ENCODE peak calls at places on chromosomes 12 and 14, in six cellular contexts. One of them, this sample, is unnamed.

GRCh38 chr14:61609885-61610284 is 85.4 kb upstream of the HIF1A start:
- DNase-seq in fibroblast of lung: peak
- DNase-seq in transverse colon: no peak
- DNase-seq in epithelial cell of proximal tubule: no peak
- DNase-seq in stomach: no peak
- DNase-seq in breast epithelium: no peak
- DNase-seq in this sample: peak

GRCh38 chr14:55074662-55075061 is 23.2 kb downstream of the MAPK1IP1L start:
- DNase-seq in fibroblast of lung: peak
- DNase-seq in transverse colon: no peak
- DNase-seq in epithelial cell of proximal tubule: no peak
- DNase-seq in stomach: no peak
- DNase-seq in breast epithelium: peak
- DNase-seq in this sample: peak

GRCh38 chr14:96501383-96501745 is 818 bp upstream of the PAPOLA start:
- DNase-seq in fibroblast of lung: no peak
- DNase-seq in transverse colon: no peak
- DNase-seq in epithelial cell of proximal tubule: no peak
- DNase-seq in stomach: no peak
- DNase-seq in breast epithelium: no peak
- DNase-seq in this sample: peak

GRCh38 chr14:89378119-89378518 is 38.9 kb downstream of the FOXN3 start:
- DNase-seq in fibroblast of lung: peak
- DNase-seq in transverse colon: no peak
- DNase-seq in epithelial cell of proximal tubule: peak
- DNase-seq in stomach: no peak
- DNase-seq in breast epithelium: no peak
- DNase-seq in this sample: peak

GRCh38 chr12:45655186-45655585 is 74.3 kb upstream of the ARID2 start:
- DNase-seq in fibroblast of lung: no peak
- DNase-seq in transverse colon: peak
- DNase-seq in epithelial cell of proximal tubule: no peak
- DNase-seq in stomach: no peak
- DNase-seq in breast epithelium: no peak
- DNase-seq in this sample: peak

GRCh38 chr12:26340649-26341048 is 145.3 kb downstream of the SSPN start:
- DNase-seq in fibroblast of lung: no peak
- DNase-seq in transverse colon: peak
- DNase-seq in epithelial cell of proximal tubule: no peak
- DNase-seq in stomach: no peak
- DNase-seq in breast epithelium: no peak
- DNase-seq in this sample: no peak

GRCh38 chr12:39798429-39798828 is 178.8 kb upstream of the ABCD2 start:
- DNase-seq in fibroblast of lung: no peak
- DNase-seq in transverse colon: no peak
- DNase-seq in epithelial cell of proximal tubule: no peak
- DNase-seq in stomach: no peak
- DNase-seq in breast epithelium: no peak
- DNase-seq in this sample: no peak

GRCh38 chr14:104132981-104133380 is 5.4 kb upstream of the KIF26A start:
- DNase-seq in fibroblast of lung: no peak
- DNase-seq in transverse colon: no peak
- DNase-seq in epithelial cell of proximal tubule: no peak
- DNase-seq in stomach: no peak
- DNase-seq in breast epithelium: no peak
- DNase-seq in this sample: no peak

GRCh38 chr14:104546021-104546491 is 33.5 kb upstream of the C14orf180 start:
- DNase-seq in fibroblast of lung: no peak
- DNase-seq in transverse colon: no peak
- DNase-seq in epithelial cell of proximal tubule: no peak
- DNase-seq in stomach: no peak
- DNase-seq in breast epithelium: no peak
- DNase-seq in this sample: no peak

GRCh38 chr12:62744551-62744950 is 190.4 kb downstream of the PPM1H start:
- DNase-seq in fibroblast of lung: no peak
- DNase-seq in transverse colon: no peak
- DNase-seq in epithelial cell of proximal tubule: no peak
- DNase-seq in stomach: no peak
- DNase-seq in breast epithelium: no peak
- DNase-seq in this sample: no peak

GRCh38 chr12:124510301-124510970 is 57.0 kb downstream of the NCOR2 start:
- DNase-seq in fibroblast of lung: no peak
- DNase-seq in transverse colon: peak
- DNase-seq in epithelial cell of proximal tubule: no peak
- DNase-seq in stomach: peak
- DNase-seq in breast epithelium: peak
- DNase-seq in this sample: peak

GRCh38 chr12:106986135-106986534 is 811 bp downstream of the MTERF2 start:
- DNase-seq in fibroblast of lung: no peak
- DNase-seq in transverse colon: no peak
- DNase-seq in epithelial cell of proximal tubule: no peak
- DNase-seq in stomach: no peak
- DNase-seq in breast epithelium: no peak
- DNase-seq in this sample: no peak

GRCh38 chr12:127293507-127294310 is 973.3 kb upstream of the TMEM132C start:
- DNase-seq in fibroblast of lung: peak
- DNase-seq in transverse colon: peak
- DNase-seq in epithelial cell of proximal tubule: no peak
- DNase-seq in stomach: peak
- DNase-seq in breast epithelium: no peak
- DNase-seq in this sample: peak

GRCh38 chr14:104395276-104395675 is 184.3 kb upstream of the C14orf180 start:
- DNase-seq in fibroblast of lung: no peak
- DNase-seq in transverse colon: no peak
- DNase-seq in epithelial cell of proximal tubule: no peak
- DNase-seq in stomach: peak
- DNase-seq in breast epithelium: no peak
- DNase-seq in this sample: no peak

DNA sequence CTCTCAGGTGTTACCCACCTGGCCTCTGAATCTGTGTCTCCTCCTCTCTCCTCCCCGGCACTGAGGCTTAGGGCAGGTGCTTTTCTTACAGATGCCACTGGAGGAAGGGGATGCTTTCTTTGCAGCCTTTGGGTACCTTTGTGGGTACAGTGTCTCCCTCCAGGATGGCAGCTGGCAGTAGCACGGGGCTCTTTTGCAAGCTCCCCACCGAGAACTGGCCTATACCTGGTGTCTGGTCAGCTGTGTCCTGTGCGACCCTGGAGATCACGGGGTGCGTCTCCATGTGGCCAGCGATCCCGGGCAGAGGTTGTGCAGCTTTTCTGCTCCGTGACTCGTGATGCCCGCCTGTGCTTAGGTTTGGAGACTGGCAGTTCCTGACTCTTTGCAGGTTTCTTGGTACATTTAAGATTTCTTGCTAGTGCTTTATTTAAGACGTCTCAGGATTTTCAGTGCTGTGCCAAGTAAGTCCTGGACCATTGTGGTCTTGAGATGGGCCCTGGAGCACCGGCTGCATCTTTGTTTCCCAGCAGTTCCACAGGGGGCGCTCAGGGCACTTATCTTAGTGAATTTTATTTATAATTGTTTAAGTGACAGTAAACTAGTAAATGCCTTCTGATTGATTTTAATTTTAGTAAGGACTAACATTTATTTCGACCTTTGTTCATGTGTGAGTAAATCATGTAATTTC is 68.9 kb downstream of the DDX51 start:
- DNase-seq in fibroblast of lung: no peak
- DNase-seq in transverse colon: no peak
- DNase-seq in epithelial cell of proximal tubule: no peak
- DNase-seq in stomach: no peak
- DNase-seq in breast epithelium: no peak
- DNase-seq in this sample: peak
- TF ChIP-seq CTCF in fibroblast of lung: no peak
- TF ChIP-seq CTCF in transverse colon: no peak
- TF ChIP-seq CTCF in epithelial cell of proximal tubule: peak
- TF ChIP-seq CTCF in stomach: no peak
- TF ChIP-seq CTCF in breast epithelium: no peak
- TF ChIP-seq CTCF in this sample: peak

GRCh38 chr12:65195387-65196055 is 26.1 kb downstream of the LEMD3 start:
- DNase-seq in fibroblast of lung: no peak
- DNase-seq in transverse colon: no peak
- DNase-seq in epithelial cell of proximal tubule: no peak
- DNase-seq in stomach: no peak
- DNase-seq in breast epithelium: no peak
- DNase-seq in this sample: no peak
- H3K4me3 ChIP-seq in fibroblast of lung: no peak
- H3K4me3 ChIP-seq in transverse colon: no peak
- H3K4me3 ChIP-seq in epithelial cell of proximal tubule: no peak
- H3K4me3 ChIP-seq in stomach: no peak
- H3K4me3 ChIP-seq in breast epithelium: no peak
- H3K4me3 ChIP-seq in this sample: no peak

DNA sequence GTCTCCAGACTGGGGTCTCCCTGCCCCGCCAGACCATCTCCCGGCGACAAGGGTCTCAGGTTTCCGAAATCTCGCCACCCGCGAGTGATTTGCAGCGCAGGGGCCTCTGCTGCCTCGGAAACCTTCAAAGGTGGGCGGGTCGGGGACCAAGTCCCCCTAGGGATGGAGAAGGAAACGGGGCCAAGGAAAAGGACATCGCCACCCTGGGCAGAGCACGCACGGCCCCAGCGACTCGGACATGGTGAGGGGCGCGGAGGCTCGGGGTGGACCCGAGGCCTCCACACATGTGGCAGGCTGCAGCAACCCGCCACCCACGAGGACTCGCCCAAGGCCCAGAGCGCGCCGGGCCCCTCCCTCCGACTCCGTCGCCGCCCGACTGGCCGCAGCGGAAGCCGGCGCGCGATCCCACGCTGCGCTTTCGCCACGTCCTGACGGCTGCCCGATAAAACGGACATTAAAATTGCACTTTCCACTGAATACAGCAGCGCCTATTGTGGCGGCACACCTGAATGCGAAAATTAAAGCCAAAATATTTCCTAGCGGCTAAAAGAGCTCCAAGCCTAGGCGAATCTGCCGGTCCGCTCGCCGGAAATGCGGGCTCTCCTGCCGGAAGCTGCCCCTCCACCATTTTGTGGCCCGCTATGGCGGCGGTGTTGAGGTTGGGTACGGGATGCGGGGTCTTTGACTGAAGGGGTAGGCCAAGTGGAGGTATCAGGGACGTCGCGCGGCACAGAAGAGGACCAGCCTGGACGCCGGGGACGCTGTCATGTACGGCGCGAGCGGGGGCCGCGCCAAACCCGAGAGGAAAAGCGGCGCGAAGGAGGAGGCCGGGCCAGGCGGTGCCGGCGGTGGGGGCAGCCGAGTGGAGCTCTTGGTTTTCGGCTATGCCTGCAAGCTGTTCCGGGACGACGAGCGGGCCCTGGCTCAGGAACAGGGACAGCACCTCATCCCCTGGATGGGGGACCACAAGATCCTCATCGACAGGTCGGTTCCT is at the start of gene SFSWAP:
- DNase-seq in fibroblast of lung: peak
- DNase-seq in transverse colon: peak
- DNase-seq in epithelial cell of proximal tubule: peak
- DNase-seq in stomach: peak
- DNase-seq in breast epithelium: peak
- DNase-seq in this sample: peak
- TF ChIP-seq CTCF in fibroblast of lung: no peak
- TF ChIP-seq CTCF in transverse colon: peak
- TF ChIP-seq CTCF in epithelial cell of proximal tubule: no peak
- TF ChIP-seq CTCF in stomach: no peak
- TF ChIP-seq CTCF in breast epithelium: no peak
- TF ChIP-seq CTCF in this sample: no peak

GRCh38 chr12:14952295-14952995 is 9.0 kb downstream of the ARHGDIB start:
- DNase-seq in fibroblast of lung: peak
- DNase-seq in transverse colon: peak
- DNase-seq in epithelial cell of proximal tubule: peak
- DNase-seq in stomach: no peak
- DNase-seq in breast epithelium: peak
- DNase-seq in this sample: peak
- H3K4me3 ChIP-seq in fibroblast of lung: no peak
- H3K4me3 ChIP-seq in transverse colon: no peak
- H3K4me3 ChIP-seq in epithelial cell of proximal tubule: no peak
- H3K4me3 ChIP-seq in stomach: no peak
- H3K4me3 ChIP-seq in breast epithelium: no peak
- H3K4me3 ChIP-seq in this sample: no peak

DNA sequence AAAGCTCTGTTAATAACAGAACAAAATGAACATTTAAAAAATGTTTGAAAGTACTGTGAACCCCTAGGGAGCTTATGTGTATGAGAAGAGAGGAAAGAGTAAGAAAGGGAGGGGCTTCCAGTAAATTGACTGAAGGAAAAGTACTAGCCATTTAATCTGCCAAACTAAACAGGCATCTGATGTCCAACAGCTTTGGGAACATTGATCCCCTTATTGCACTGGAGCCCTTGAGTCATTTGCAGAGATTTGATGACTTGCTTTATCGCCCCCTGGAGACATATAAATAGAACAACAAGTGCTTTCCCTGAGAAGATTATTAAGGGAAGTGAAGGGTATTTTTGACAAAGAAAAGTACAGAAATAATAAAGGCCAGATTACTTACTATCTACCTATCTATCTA is 319.3 kb upstream of the NOVA1 start:
- DNase-seq in fibroblast of lung: peak
- DNase-seq in transverse colon: no peak
- DNase-seq in epithelial cell of proximal tubule: no peak
- DNase-seq in stomach: no peak
- DNase-seq in breast epithelium: no peak
- DNase-seq in this sample: peak
- TF ChIP-seq CTCF in fibroblast of lung: peak
- TF ChIP-seq CTCF in transverse colon: peak
- TF ChIP-seq CTCF in epithelial cell of proximal tubule: peak
- TF ChIP-seq CTCF in stomach: peak
- TF ChIP-seq CTCF in breast epithelium: peak
- TF ChIP-seq CTCF in this sample: peak

GRCh38 chr12:65565601-65566560 is 258.4 kb upstream of the HMGA2 start:
- DNase-seq in fibroblast of lung: peak
- DNase-seq in transverse colon: no peak
- DNase-seq in epithelial cell of proximal tubule: peak
- DNase-seq in stomach: no peak
- DNase-seq in breast epithelium: no peak
- DNase-seq in this sample: peak
- H3K4me3 ChIP-seq in fibroblast of lung: no peak
- H3K4me3 ChIP-seq in transverse colon: no peak
- H3K4me3 ChIP-seq in epithelial cell of proximal tubule: no peak
- H3K4me3 ChIP-seq in stomach: no peak
- H3K4me3 ChIP-seq in breast epithelium: no peak
- H3K4me3 ChIP-seq in this sample: no peak

GRCh38 chr14:25431211-25432076 is 381.5 kb upstream of the STXBP6 start:
- DNase-seq in fibroblast of lung: no peak
- DNase-seq in transverse colon: peak
- DNase-seq in epithelial cell of proximal tubule: no peak
- DNase-seq in stomach: peak
- DNase-seq in breast epithelium: no peak
- DNase-seq in this sample: peak
- TF ChIP-seq CTCF in fibroblast of lung: no peak
- TF ChIP-seq CTCF in transverse colon: peak
- TF ChIP-seq CTCF in epithelial cell of proximal tubule: no peak
- TF ChIP-seq CTCF in stomach: peak
- TF ChIP-seq CTCF in breast epithelium: no peak
- TF ChIP-seq CTCF in this sample: no peak

GRCh38 chr12:89453579-89453978 is 71.0 kb downstream of the GALNT4 start:
- DNase-seq in fibroblast of lung: peak
- DNase-seq in transverse colon: no peak
- DNase-seq in epithelial cell of proximal tubule: no peak
- DNase-seq in stomach: no peak
- DNase-seq in breast epithelium: no peak
- DNase-seq in this sample: peak
- H3K4me3 ChIP-seq in fibroblast of lung: no peak
- H3K4me3 ChIP-seq in transverse colon: no peak
- H3K4me3 ChIP-seq in epithelial cell of proximal tubule: no peak
- H3K4me3 ChIP-seq in stomach: no peak
- H3K4me3 ChIP-seq in breast epithelium: no peak
- H3K4me3 ChIP-seq in this sample: no peak